ENCODE peak calls at places on chromosomes 6 and 20, in six cellular contexts. S, D, Z, H, M and A are unnamed samples.
A peak's percentile ranks its signal among the peaks of the same experiment; 100 is the strongest.

GRCh38 chr6:28922004-28922840 is 1.6 kb downstream of the TRIM27 start:
- DNase-seq in S (no peak), D (no peak), M (no peak), H (peak; percentile 77), Z (peak; percentile 39), A (peak; percentile 21)

GRCh38 chr6:160775730-160776129 is 73.7 kb downstream of the PLG start:
- DNase-seq in S (no peak), D (no peak), Z (no peak), M (no peak), H (no peak), A (no peak)

GRCh38 chr20:36055145-36055544 is 86.8 kb downstream of the CNBD2 start:
- DNase-seq in S (no peak), H (no peak), D (no peak), M (no peak), Z (no peak), A (no peak)

GRCh38 chr20:14055127-14055742 is 59.9 kb downstream of the MACROD2 start:
- DNase-seq in H (no peak), D (peak; percentile 85), S (peak; percentile 31), Z (peak; percentile 76), M (peak; percentile 65), A (peak; percentile 64)

GRCh38 chr20:32378461-32378860 is 20.3 kb downstream of the ASXL1 start:
- DNase-seq in D (no peak), S (no peak), Z (no peak), H (no peak), M (no peak), A (no peak)

GRCh38 chr6:40348591-40348990 is 238.6 kb downstream of the LRFN2 start:
- DNase-seq in Z (no peak), M (no peak), D (no peak), H (no peak), S (no peak), A (no peak)

GRCh38 chr6:113903666-113904330 is 46.7 kb downstream of the MARCKS start:
- DNase-seq in H (no peak), M (no peak), Z (peak; percentile 20), S (no peak), D (no peak), A (no peak)

GRCh38 chr6:151391471-151392428 is at the start of gene ZBTB2:
- DNase-seq in H (peak; percentile 84), S (no peak), Z (peak; percentile 84), D (peak; percentile 87), M (peak; percentile 54), A (peak; percentile 57)

GRCh38 chr6:122222761-122223160 is 176.7 kb upstream of the HSF2 start:
- DNase-seq in D (no peak), H (no peak), Z (no peak), S (peak; percentile 5), M (no peak), A (no peak)

GRCh38 chr6:146997062-146997461 is 207.2 kb upstream of the STXBP5 start:
- DNase-seq in D (no peak), S (peak; percentile 24), H (no peak), Z (peak; percentile 88), M (no peak), A (no peak)

GRCh38 chr20:47189060-47189459 is 167.4 kb downstream of the ZMYND8 start:
- DNase-seq in D (no peak), M (no peak), H (no peak), Z (no peak), S (no peak), A (no peak)

GRCh38 chr20:23200914-23201313 is 114.8 kb upstream of the CD93 start:
- DNase-seq in D (peak; percentile 85), M (peak; percentile 9), Z (peak; percentile 19), H (no peak), S (no peak), A (peak; percentile 3)

GRCh38 chr20:43945391-43946205 is 30.9 kb downstream of the TOX2 start:
- DNase-seq in M (no peak), S (no peak), D (no peak), H (no peak), Z (no peak), A (no peak)

GRCh38 chr6:151269318-151269995 is 29.7 kb downstream of the AKAP12 start:
- DNase-seq in Z (peak; percentile 94), M (no peak), S (peak; percentile 69), H (no peak), D (no peak), A (peak; percentile 22)

GRCh38 chr6:106138151-106138550 is 52.0 kb downstream of the PRDM1 start:
- DNase-seq in D (no peak), Z (no peak), H (no peak), M (no peak), S (no peak), A (no peak)